ENCODE peak calls at places on chromosomes 5 and 9, in seven cellular contexts. O is left cardiac atrium; V is glutamatergic neuron; D is stimulated activated CD8-positive, alpha-beta memory T cell treated with anti-CD3 and anti-CD28 coated beads, Interleukin-4, amount 100 ng/mL, for 4 hours; H is left ventricle myocardium superior; N is colonic mucosa; S is Caki2. F is an unnamed sample.

GRCh38 chr5:136014049-136014516 is 14.7 kb upstream of the TGFBI start:
- DNase-seq in O (no peak), V (no peak), D (no peak), H (peak), N (no peak), S (no peak), F (no peak)

GRCh38 chr5:98770158-98770910 is 3.1 kb upstream of the RGMB start:
- DNase-seq in O (peak), V (peak), D (no peak), H (peak), N (peak), S (peak), F (no peak)

GRCh38 chr9:96232539-96233241 is 69.3 kb downstream of the HSD17B3 start:
- DNase-seq in O (peak), V (peak), D (no peak), H (peak), N (peak), S (no peak), F (no peak)

GRCh38 chr9:89463986-89464901 is 33.7 kb downstream of the SEMA4D start:
- DNase-seq in O (no peak), V (no peak), D (peak), H (no peak), N (peak), S (no peak), F (no peak)

GRCh38 chr5:82748688-82749091 is 328.5 kb downstream of the TMEM167A start:
- DNase-seq in O (no peak), V (no peak), D (no peak), H (no peak), N (no peak), S (no peak), F (no peak)

GRCh38 chr9:5608298-5609254 is 20.3 kb upstream of the RIC1 start:
- DNase-seq in O (no peak), V (no peak), D (no peak), H (no peak), N (no peak), S (peak), F (no peak)

GRCh38 chr9:92151691-92152393 is 36.6 kb upstream of the SPTLC1 start:
- DNase-seq in O (no peak), V (no peak), D (no peak), H (peak), N (no peak), S (no peak), F (no peak)

GRCh38 chr5:172820046-172820767 is 13.8 kb upstream of the ERGIC1 start:
- DNase-seq in O (peak), V (no peak), D (no peak), H (no peak), N (peak), S (peak), F (no peak)

GRCh38 chr5:119063579-119064379 is 7.1 kb upstream of the DMXL1 start:
- DNase-seq in O (no peak), V (no peak), D (no peak), H (no peak), N (peak), S (no peak), F (no peak)

GRCh38 chr9:91659529-91660294 is 236.1 kb upstream of the NFIL3 start:
- DNase-seq in O (no peak), V (peak), D (no peak), H (no peak), N (no peak), S (no peak), F (no peak)